ENCODE peak calls at places on chromosomes 7 and 10, in five cellular contexts. R is foreskin fibroblast, V is endothelial cell of umbilical vein, D is transverse colon, L is progenitor cell of endocrine pancreas. C is an unnamed sample.

GRCh38 chr10:73414230-73414981 is 548 bp upstream of the ANXA7 start:
- DNase-seq in L (no peak), R (no peak), V (no peak), D (peak), C (no peak)

GRCh38 chr7:103636153-103636552 is 190.1 kb upstream of the SLC26A5 start:
- DNase-seq in R (no peak), D (no peak), V (peak), L (no peak), C (no peak)

GRCh38 chr10:34109952-34110702 is 705.0 kb downstream of the PARD3 start:
- DNase-seq in V (no peak), L (no peak), D (no peak), R (no peak), C (no peak)

GRCh38 chr7:119320316-119320715 is 952.7 kb upstream of the KCND2 start:
- DNase-seq in L (no peak), R (no peak), D (no peak), V (no peak), C (no peak)

GRCh38 chr7:26398436-26399308 is 107.0 kb downstream of the SNX10 start:
- DNase-seq in D (peak), R (peak), V (peak), L (peak), C (peak)

GRCh38 chr7:113256883-113257531 is 138.7 kb upstream of the SMIM30 start:
- DNase-seq in V (no peak), D (no peak), R (no peak), L (no peak), C (no peak)

GRCh38 chr10:112332022-112332421 is 41.9 kb upstream of the ACSL5 start:
- DNase-seq in V (no peak), L (no peak), D (no peak), R (no peak), C (no peak)

GRCh38 chr7:36079446-36080025 is 73.5 kb upstream of the EEPD1 start:
- DNase-seq in V (no peak), R (no peak), L (no peak), D (no peak), C (no peak)

GRCh38 chr10:84493951-84494848 is 165.8 kb downstream of the CCSER2 start:
- DNase-seq in V (peak), L (no peak), D (no peak), R (peak), C (no peak)

GRCh38 chr7:2436341-2437104 is 33.1 kb downstream of the CHST12 start:
- DNase-seq in V (no peak), D (no peak), L (no peak), R (no peak), C (no peak)

GRCh38 chr7:108143658-108144420 is 13.7 kb upstream of the LAMB4 start:
- DNase-seq in L (no peak), V (no peak), D (no peak), R (no peak), C (no peak)
- TF ChIP-seq CTCF in L (no peak), V (no peak), D (no peak), R (no peak), C (no peak)

GRCh38 chr7:50265968-50266694 is 38.4 kb upstream of the IKZF1 start:
- DNase-seq in V (no peak), D (no peak), R (no peak), L (no peak), C (no peak)

GRCh38 chr7:50266893-50267386 is 37.6 kb upstream of the IKZF1 start:
- DNase-seq in L (no peak), V (no peak), R (no peak), D (peak), C (peak)

GRCh38 chr7:50264908-50265307 is 39.6 kb upstream of the IKZF1 start:
- DNase-seq in R (no peak), D (no peak), V (no peak), L (no peak), C (no peak)

GRCh38 chr7:50262916-50263690 is 41.4 kb upstream of the IKZF1 start:
- DNase-seq in R (no peak), D (no peak), L (no peak), V (no peak), C (no peak)

GRCh38 chr7:50261593-50261992 is 42.9 kb upstream of the IKZF1 start:
- DNase-seq in D (no peak), R (no peak), L (no peak), V (no peak), C (no peak)
- TF ChIP-seq CTCF in D (no peak), R (no peak), L (no peak), V (no peak), C (no peak)

DNA sequence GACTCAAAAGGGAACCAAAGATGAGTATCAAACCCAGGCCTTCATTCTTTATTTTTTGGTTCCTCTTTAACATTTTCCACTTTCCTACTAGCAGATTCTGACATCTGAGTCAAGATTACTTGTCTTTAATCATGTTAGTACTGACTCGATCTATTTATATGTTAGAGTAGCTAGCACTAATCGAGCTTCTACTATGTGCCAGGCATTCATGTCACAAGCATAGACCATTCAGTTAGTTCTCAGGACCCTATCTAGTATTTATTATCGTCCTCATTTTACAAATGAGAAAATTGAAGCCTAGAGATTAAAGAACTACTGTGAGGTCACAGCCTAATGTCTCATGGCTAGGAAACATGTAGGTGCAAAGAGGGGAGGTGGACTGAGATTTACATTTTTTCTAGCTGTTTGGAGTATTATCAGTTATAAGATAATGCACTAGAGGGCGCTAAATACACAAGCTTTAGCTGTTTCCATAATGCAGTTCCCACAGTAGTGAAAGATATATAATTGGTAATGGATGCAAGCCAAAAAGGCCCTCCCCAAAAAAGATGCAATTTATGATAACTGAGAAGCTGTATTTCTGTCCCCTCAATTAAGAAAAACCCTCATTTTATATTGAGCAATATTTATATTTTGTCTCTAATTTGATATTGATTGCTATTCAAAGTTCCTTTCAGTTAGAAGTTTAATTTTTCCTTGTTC is 32.9 kb upstream of the KMT2E start:
- DNase-seq in R (no peak), L (no peak), V (peak), D (no peak), C (no peak)
- TF ChIP-seq CTCF in R (peak), L (peak), V (peak), D (peak), C (peak)

DNA sequence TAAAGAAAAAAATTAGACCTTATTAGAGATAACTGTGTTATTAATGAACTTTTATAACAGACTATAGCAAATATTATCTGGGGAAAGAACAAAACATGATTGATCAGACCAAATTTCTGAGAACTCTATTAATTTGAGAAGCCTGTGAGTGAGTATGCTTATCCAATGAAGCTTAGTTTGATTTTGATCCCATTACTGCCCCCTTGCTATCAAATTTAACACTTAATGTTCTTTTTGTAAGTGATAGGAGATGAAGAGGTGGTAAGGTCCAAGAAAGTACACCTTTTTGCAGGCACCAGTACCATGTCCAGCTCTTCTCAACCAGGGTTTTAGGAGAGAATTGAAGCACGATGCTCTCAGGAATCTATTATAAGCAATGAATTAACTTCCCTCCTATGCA is 49.9 kb downstream of the ZNF365 start:
- DNase-seq in R (no peak), L (no peak), D (no peak), V (peak), C (no peak)
- TF ChIP-seq CTCF in R (no peak), L (no peak), D (no peak), V (peak), C (no peak)

GRCh38 chr10:23694446-23694920 is 255.6 kb downstream of the OTUD1 start:
- DNase-seq in R (no peak), V (no peak), L (peak), D (no peak), C (no peak)
- TF ChIP-seq CTCF in R (no peak), V (no peak), L (no peak), D (no peak), C (no peak)

DNA sequence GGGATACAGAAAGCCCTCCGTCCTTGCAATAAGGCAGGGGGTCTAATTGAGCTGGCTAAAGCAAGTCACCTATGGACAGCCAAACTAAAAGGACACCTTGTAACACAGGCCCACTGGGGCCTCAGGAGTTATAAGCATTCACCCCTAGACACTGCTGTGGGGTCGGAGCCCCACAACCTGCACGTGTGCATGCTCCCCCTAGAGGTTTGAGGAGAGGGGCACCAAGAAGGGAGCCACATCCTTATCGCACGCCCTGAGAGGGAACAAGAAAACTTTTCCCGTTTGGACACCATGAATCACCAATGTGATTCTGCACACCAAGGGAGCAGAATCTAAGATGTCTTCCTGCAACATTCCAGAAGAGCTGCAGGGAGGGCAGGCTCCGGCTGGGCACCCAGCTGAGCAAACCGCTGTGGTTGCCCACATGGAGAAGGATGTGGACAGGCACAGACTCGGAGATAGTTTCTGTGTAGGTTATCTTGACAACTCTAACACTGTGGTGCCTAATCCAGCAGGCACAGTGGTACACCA is 17.7 kb upstream of the TARP start:
- DNase-seq in R (no peak), D (no peak), V (no peak), L (no peak), C (no peak)
- TF ChIP-seq CTCF in R (no peak), D (no peak), V (no peak), L (no peak), C (no peak)

DNA sequence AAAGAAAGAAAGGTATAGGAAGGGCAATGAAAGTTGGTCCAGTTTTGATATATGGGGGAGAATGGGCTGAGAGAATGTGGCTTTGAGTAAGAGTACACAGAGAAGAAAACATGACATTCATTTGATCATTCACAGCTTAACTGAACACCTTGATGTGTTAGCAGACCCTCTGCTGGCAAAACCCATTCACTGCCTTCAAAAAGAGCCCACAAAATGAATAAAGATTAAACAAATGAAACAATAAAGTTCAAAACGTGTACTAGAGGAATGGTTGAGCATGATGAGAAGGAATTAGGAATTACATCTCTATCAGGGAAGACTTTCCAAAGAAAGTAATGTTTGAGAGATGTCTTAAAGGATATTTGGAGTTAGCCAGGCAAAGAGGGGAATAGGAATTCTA is 2.1 kb downstream of the WEE2 start:
- DNase-seq in V (no peak), L (no peak), D (no peak), R (no peak), C (no peak)
- TF ChIP-seq CTCF in V (no peak), L (no peak), D (no peak), R (no peak), C (no peak)

DNA sequence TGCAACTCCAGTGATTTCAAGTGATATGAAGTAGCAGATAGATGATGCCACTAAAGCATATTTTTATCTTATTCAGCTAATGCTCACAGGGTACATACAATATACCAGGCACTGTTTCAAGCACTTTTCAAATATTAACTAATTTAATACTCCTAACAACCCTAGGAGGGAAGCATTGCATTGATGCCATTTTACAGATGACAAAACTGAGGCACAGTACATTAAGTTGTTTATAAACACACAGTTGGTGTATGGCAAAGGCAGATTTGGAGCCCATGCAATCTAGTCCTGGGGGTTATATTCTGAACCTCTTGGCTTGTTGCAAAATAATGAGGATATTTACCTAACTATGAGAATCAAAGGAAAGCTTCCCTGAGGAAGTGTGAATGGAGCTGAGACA is 371.0 kb downstream of the SFMBT2 start:
- DNase-seq in V (no peak), L (no peak), R (no peak), D (no peak), C (no peak)
- TF ChIP-seq CTCF in V (no peak), L (no peak), R (no peak), D (no peak), C (no peak)

GRCh38 chr10:102613761-102614160 is 30.5 kb upstream of the TRIM8 start:
- DNase-seq in V (no peak), D (no peak), L (no peak), R (no peak), C (no peak)

GRCh38 chr10:102616071-102616770 is 28.1 kb upstream of the TRIM8 start:
- DNase-seq in D (peak), L (no peak), V (no peak), R (no peak), C (no peak)

GRCh38 chr10:102617041-102617440 is 27.2 kb upstream of the TRIM8 start:
- DNase-seq in D (no peak), R (no peak), L (no peak), V (no peak), C (no peak)

GRCh38 chr10:102614888-102615287 is 29.4 kb upstream of the TRIM8 start:
- DNase-seq in V (no peak), D (no peak), R (no peak), L (no peak), C (no peak)

DNA sequence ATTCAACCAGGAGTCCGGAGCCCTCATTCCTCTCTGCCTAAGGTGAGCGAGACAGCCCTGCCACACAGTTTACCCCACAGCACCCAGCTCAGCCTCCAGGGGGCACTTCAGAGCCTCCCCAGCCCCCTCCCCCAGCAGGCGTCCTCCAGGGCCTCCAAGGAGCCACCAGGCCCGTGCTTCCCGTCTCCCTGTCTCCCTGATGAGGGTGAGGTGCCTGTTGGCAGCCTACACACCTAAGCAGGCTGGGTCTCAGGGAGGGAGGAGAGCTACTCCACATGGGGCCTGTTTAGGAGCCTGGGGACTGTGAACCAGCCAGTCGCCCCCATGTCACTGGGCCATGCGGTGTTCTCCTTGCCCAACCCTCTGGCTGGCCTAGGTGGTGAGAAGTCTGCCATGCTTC is 28.9 kb upstream of the TRIM8 start:
- DNase-seq in R (no peak), V (peak), D (no peak), L (no peak), C (no peak)
- TF ChIP-seq CTCF in R (peak), V (peak), D (no peak), L (peak), C (peak)

GRCh38 chr10:91552706-91553105 is 80.2 kb downstream of the PPP1R3C start:
- DNase-seq in R (no peak), V (peak), L (no peak), D (no peak), C (peak)
- TF ChIP-seq CTCF in R (peak), V (peak), L (peak), D (peak), C (peak)